ENCODE peak calls at places on chromosomes 6 and 20, in five cellular contexts. One of them, this sample, is unnamed.

GRCh38 chr6:128569737-128570438 is 49.5 kb upstream of the PTPRK start:
- DNase-seq in SK-N-SH: no peak
- DNase-seq in GM12878: no peak
- DNase-seq in HepG2: no peak
- DNase-seq in K562: no peak
- DNase-seq in this sample: peak; percentile 75

GRCh38 chr6:137165375-137166246 is 7.8 kb downstream of the IL22RA2 start:
- DNase-seq in SK-N-SH: peak; percentile 17
- DNase-seq in GM12878: peak; percentile 85
- DNase-seq in HepG2: peak; percentile 35
- DNase-seq in K562: peak; percentile 28
- DNase-seq in this sample: no peak

GRCh38 chr20:26276811-26277210 is 580.2 kb upstream of the ZNF337 start:
- DNase-seq in SK-N-SH: peak; percentile 50
- DNase-seq in GM12878: no peak
- DNase-seq in HepG2: no peak
- DNase-seq in K562: no peak
- DNase-seq in this sample: no peak

GRCh38 chr6:16496982-16497823 is 258.8 kb downstream of the GMPR start:
- DNase-seq in SK-N-SH: no peak
- DNase-seq in GM12878: no peak
- DNase-seq in HepG2: no peak
- DNase-seq in K562: no peak
- DNase-seq in this sample: peak; percentile 52

GRCh38 chr6:43275782-43276179 is 22.3 kb upstream of the SLC22A7 start:
- DNase-seq in SK-N-SH: peak; percentile 52
- DNase-seq in GM12878: no peak
- DNase-seq in HepG2: no peak
- DNase-seq in K562: no peak
- DNase-seq in this sample: no peak

GRCh38 chr6:56521454-56521853 is 121.2 kb downstream of the DST start:
- DNase-seq in SK-N-SH: no peak
- DNase-seq in GM12878: no peak
- DNase-seq in HepG2: peak; percentile 83
- DNase-seq in K562: no peak
- DNase-seq in this sample: peak; percentile 73

GRCh38 chr6:87501809-87502572 is 29.2 kb downstream of the SLC35A1 start:
- DNase-seq in SK-N-SH: no peak
- DNase-seq in GM12878: no peak
- DNase-seq in HepG2: peak; percentile 46
- DNase-seq in K562: no peak
- DNase-seq in this sample: no peak

GRCh38 chr20:63963348-63963741 is 6.4 kb downstream of the ZNF512B start:
- DNase-seq in SK-N-SH: no peak
- DNase-seq in GM12878: no peak
- DNase-seq in HepG2: no peak
- DNase-seq in K562: no peak
- DNase-seq in this sample: no peak

GRCh38 chr6:162032620-162033019 is 694.9 kb downstream of the PRKN start:
- DNase-seq in SK-N-SH: no peak
- DNase-seq in GM12878: no peak
- DNase-seq in HepG2: no peak
- DNase-seq in K562: no peak
- DNase-seq in this sample: no peak

GRCh38 chr6:108581932-108582500 is 21.3 kb downstream of the FOXO3 start:
- DNase-seq in SK-N-SH: peak; percentile 31
- DNase-seq in GM12878: no peak
- DNase-seq in HepG2: no peak
- DNase-seq in K562: no peak
- DNase-seq in this sample: peak; percentile 30

GRCh38 chr6:11434565-11435326 is 102.8 kb upstream of the TMEM170B start:
- DNase-seq in SK-N-SH: no peak
- DNase-seq in GM12878: no peak
- DNase-seq in HepG2: peak; percentile 100
- DNase-seq in K562: no peak
- DNase-seq in this sample: peak; percentile 94

GRCh38 chr20:41142241-41142640 is 4.9 kb downstream of the PLCG1 start:
- DNase-seq in SK-N-SH: no peak
- DNase-seq in GM12878: no peak
- DNase-seq in HepG2: no peak
- DNase-seq in K562: no peak
- DNase-seq in this sample: no peak

GRCh38 chr6:111087871-111088667 is 766 bp downstream of the SLC16A10 start:
- DNase-seq in SK-N-SH: peak; percentile 53
- DNase-seq in GM12878: no peak
- DNase-seq in HepG2: peak; percentile 63
- DNase-seq in K562: no peak
- DNase-seq in this sample: no peak

GRCh38 chr6:83884523-83884922 is 25.0 kb downstream of the CYB5R4 start:
- DNase-seq in SK-N-SH: peak; percentile 48
- DNase-seq in GM12878: peak; percentile 37
- DNase-seq in HepG2: peak; percentile 27
- DNase-seq in K562: peak; percentile 38
- DNase-seq in this sample: peak; percentile 58

GRCh38 chr6:150078788-150079187 is 9.9 kb upstream of the ULBP3 start:
- DNase-seq in SK-N-SH: no peak
- DNase-seq in GM12878: no peak
- DNase-seq in HepG2: no peak
- DNase-seq in K562: peak; percentile 26
- DNase-seq in this sample: no peak

GRCh38 chr6:25628471-25629201 is 23.4 kb upstream of the SCGN start:
- DNase-seq in SK-N-SH: no peak
- DNase-seq in GM12878: no peak
- DNase-seq in HepG2: no peak
- DNase-seq in K562: no peak
- DNase-seq in this sample: no peak

GRCh38 chr20:10596726-10597125 is 77.1 kb downstream of the JAG1 start:
- DNase-seq in SK-N-SH: no peak
- DNase-seq in GM12878: no peak
- DNase-seq in HepG2: peak; percentile 91
- DNase-seq in K562: no peak
- DNase-seq in this sample: peak; percentile 95

GRCh38 chr20:10843161-10843711 is 169.4 kb upstream of the JAG1 start:
- DNase-seq in SK-N-SH: no peak
- DNase-seq in GM12878: no peak
- DNase-seq in HepG2: no peak
- DNase-seq in K562: no peak
- DNase-seq in this sample: peak; percentile 33

GRCh38 chr20:37379967-37380828 is 34.3 kb downstream of the SRC start:
- DNase-seq in SK-N-SH: peak; percentile 3
- DNase-seq in GM12878: no peak
- DNase-seq in HepG2: peak; percentile 97
- DNase-seq in K562: no peak
- DNase-seq in this sample: peak; percentile 67

GRCh38 chr6:127854009-127854408 is 46.8 kb downstream of the THEMIS start:
- DNase-seq in SK-N-SH: no peak
- DNase-seq in GM12878: no peak
- DNase-seq in HepG2: no peak
- DNase-seq in K562: no peak
- DNase-seq in this sample: no peak

GRCh38 chr6:12911387-12911960 is 194.9 kb downstream of the PHACTR1 start:
- DNase-seq in SK-N-SH: peak; percentile 46
- DNase-seq in GM12878: no peak
- DNase-seq in HepG2: peak; percentile 18
- DNase-seq in K562: peak; percentile 21
- DNase-seq in this sample: peak; percentile 9

GRCh38 chr6:43204271-43205105 is 22.5 kb downstream of the CUL9 start:
- DNase-seq in SK-N-SH: no peak
- DNase-seq in GM12878: no peak
- DNase-seq in HepG2: no peak
- DNase-seq in K562: no peak
- DNase-seq in this sample: no peak

GRCh38 chr6:160667854-160668481 is 3.9 kb upstream of the LPA start:
- DNase-seq in SK-N-SH: peak; percentile 26
- DNase-seq in GM12878: peak; percentile 1
- DNase-seq in HepG2: peak; percentile 50
- DNase-seq in K562: peak; percentile 72
- DNase-seq in this sample: no peak

GRCh38 chr6:107655245-107655644 is 165.3 kb downstream of the SOBP start:
- DNase-seq in SK-N-SH: peak; percentile 51
- DNase-seq in GM12878: no peak
- DNase-seq in HepG2: no peak
- DNase-seq in K562: no peak
- DNase-seq in this sample: no peak

GRCh38 chr6:33320315-33321181 is 3.0 kb upstream of the ZBTB22 start:
- DNase-seq in SK-N-SH: no peak
- DNase-seq in GM12878: no peak
- DNase-seq in HepG2: no peak
- DNase-seq in K562: no peak
- DNase-seq in this sample: peak; percentile 96

GRCh38 chr6:136225496-136225895 is 24.6 kb downstream of the MTFR2 start:
- DNase-seq in SK-N-SH: no peak
- DNase-seq in GM12878: no peak
- DNase-seq in HepG2: no peak
- DNase-seq in K562: no peak
- DNase-seq in this sample: peak; percentile 31

GRCh38 chr20:16350465-16350864 is 222.8 kb downstream of the KIF16B start:
- DNase-seq in SK-N-SH: no peak
- DNase-seq in GM12878: no peak
- DNase-seq in HepG2: no peak
- DNase-seq in K562: no peak
- DNase-seq in this sample: peak; percentile 50

GRCh38 chr20:32488066-32488838 is 96.9 kb downstream of the NOL4L start:
- DNase-seq in SK-N-SH: no peak
- DNase-seq in GM12878: no peak
- DNase-seq in HepG2: no peak
- DNase-seq in K562: no peak
- DNase-seq in this sample: no peak

GRCh38 chr20:35030136-35030535 is 62.5 kb downstream of the TRPC4AP start:
- DNase-seq in SK-N-SH: no peak
- DNase-seq in GM12878: no peak
- DNase-seq in HepG2: no peak
- DNase-seq in K562: no peak
- DNase-seq in this sample: no peak

GRCh38 chr6:127266892-127267741 is 453 bp downstream of the RNF146 start:
- DNase-seq in SK-N-SH: peak; percentile 85
- DNase-seq in GM12878: no peak
- DNase-seq in HepG2: no peak
- DNase-seq in K562: peak; percentile 65
- DNase-seq in this sample: peak; percentile 32

GRCh38 chr6:110800839-110801196 is 14.5 kb downstream of the CDK19 start:
- DNase-seq in SK-N-SH: no peak
- DNase-seq in GM12878: no peak
- DNase-seq in HepG2: no peak
- DNase-seq in K562: no peak
- DNase-seq in this sample: no peak

GRCh38 chr20:6966721-6967120 is 199.2 kb downstream of the BMP2 start:
- DNase-seq in SK-N-SH: no peak
- DNase-seq in GM12878: no peak
- DNase-seq in HepG2: no peak
- DNase-seq in K562: no peak
- DNase-seq in this sample: no peak

GRCh38 chr6:170516783-170517616 is 36.1 kb downstream of the PSMB1 start:
- DNase-seq in SK-N-SH: peak; percentile 60
- DNase-seq in GM12878: no peak
- DNase-seq in HepG2: peak; percentile 74
- DNase-seq in K562: no peak
- DNase-seq in this sample: peak; percentile 78

DNA sequence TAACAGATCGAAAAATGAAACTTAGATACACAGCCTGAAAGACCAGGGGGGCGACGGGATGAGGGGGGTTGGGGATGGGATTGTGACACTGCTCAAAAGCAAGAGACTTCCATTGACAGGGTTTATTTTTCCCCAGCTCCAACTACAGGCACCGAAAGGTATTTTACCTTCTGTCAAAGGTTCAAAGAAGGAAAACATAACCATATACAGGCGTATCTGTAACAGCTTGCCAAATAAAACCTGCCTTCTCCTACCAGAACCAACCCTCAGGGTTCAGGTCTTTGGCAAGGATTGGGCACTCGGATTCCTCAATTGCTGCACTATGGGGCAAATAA is 1.3 kb downstream of the EPHA7 start:
- DNase-seq in SK-N-SH: no peak
- DNase-seq in GM12878: no peak
- DNase-seq in HepG2: no peak
- DNase-seq in K562: no peak
- DNase-seq in this sample: no peak
- TF ChIP-seq MXI1 in SK-N-SH: no peak
- TF ChIP-seq MXI1 in GM12878: no peak
- TF ChIP-seq MXI1 in HepG2: no peak
- TF ChIP-seq MXI1 in K562: no peak
- TF ChIP-seq MXI1 in this sample: no peak

DNA sequence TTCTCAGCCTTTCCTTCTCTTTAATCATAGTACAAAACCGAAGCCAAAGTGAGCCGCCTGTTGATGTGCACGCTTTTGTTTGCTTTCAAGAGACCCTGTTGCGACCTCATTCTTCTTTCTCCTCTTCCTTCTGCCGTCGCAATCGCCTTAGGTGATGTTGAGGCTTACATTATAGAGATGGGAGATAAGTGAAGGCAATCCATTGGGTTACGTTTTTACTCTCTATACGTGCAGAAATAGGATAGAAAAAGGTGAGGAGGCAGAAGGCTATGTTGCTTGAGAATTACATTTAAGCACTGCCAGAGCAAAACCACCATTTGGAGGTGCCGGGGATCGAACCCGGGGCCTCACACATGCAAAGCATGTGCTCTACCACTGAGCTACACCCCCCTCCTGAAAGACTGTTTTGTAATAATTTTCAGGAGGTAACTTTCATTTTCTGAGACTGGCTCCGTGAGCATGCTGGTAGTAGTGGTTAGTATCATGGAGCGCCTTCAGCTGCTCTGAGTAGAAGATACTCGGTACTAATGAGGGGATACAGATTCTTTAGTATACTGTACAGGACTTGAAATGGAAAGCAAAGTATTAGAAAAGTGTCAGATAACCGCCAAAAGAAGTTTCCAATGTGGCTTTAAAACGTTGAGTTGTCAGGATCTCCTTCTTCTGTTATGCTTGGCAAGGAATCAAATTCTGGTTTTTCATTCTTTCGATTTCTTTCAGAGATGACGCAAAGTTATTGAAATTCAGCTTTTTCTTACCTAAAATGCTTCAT is 165.6 kb downstream of the TRIM27 start:
- DNase-seq in SK-N-SH: no peak
- DNase-seq in GM12878: no peak
- DNase-seq in HepG2: peak; percentile 80
- DNase-seq in K562: peak; percentile 70
- DNase-seq in this sample: peak; percentile 48
- H3K4me2 ChIP-seq in SK-N-SH: peak overlapping the region; percentile 73
- H3K4me2 ChIP-seq in GM12878: no peak overlapping the region
- H3K4me2 ChIP-seq in HepG2: peak overlapping the region; percentile 91
- H3K4me2 ChIP-seq in K562: peak overlapping the region; percentile 93
- H3K4me2 ChIP-seq in this sample: peak overlapping the region; percentile 67

DNA sequence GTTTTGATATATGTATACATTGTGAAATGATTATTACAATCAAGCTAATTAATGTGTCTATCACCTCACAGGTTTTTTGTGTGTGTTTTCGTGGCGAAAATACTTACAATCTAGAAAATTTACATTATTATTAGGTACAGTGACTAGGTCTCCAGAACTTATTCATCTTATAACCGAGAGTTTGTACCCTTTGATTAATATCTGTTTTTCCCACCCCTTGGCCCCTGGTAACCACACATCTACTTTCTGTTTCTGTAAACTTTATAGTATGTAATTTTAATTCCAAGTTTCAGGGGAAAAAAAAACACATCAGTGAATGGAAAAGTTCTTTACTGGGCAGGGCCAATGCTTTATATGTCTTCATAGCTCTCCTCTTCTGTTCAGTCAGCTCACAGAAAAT is 131.4 kb downstream of the LMBRD1 start:
- DNase-seq in SK-N-SH: no peak
- DNase-seq in GM12878: no peak
- DNase-seq in HepG2: no peak
- DNase-seq in K562: no peak
- DNase-seq in this sample: no peak
- TF ChIP-seq MXI1 in SK-N-SH: no peak
- TF ChIP-seq MXI1 in GM12878: no peak
- TF ChIP-seq MXI1 in HepG2: no peak
- TF ChIP-seq MXI1 in K562: no peak
- TF ChIP-seq MXI1 in this sample: no peak

GRCh38 chr6:70281923-70282902 is 20.7 kb downstream of the COL9A1 start:
- DNase-seq in SK-N-SH: peak; percentile 42
- DNase-seq in GM12878: no peak
- DNase-seq in HepG2: no peak
- DNase-seq in K562: peak; percentile 39
- DNase-seq in this sample: no peak
- H3K4me2 ChIP-seq in SK-N-SH: no peak overlapping the region
- H3K4me2 ChIP-seq in GM12878: no peak overlapping the region
- H3K4me2 ChIP-seq in HepG2: no peak overlapping the region
- H3K4me2 ChIP-seq in K562: peak overlapping the region; percentile 58
- H3K4me2 ChIP-seq in this sample: no peak overlapping the region

This sample was measured in IMR-90.